ENCODE peak calls at places on chromosomes 3 and 15, in nine cellular contexts. One of them, this sample, is unnamed.

GRCh38 chr15:60945196-60945595 is 283.9 kb downstream of the RORA start:
- DNase-seq in G401: peak
- DNase-seq in pancreas: peak
- DNase-seq in astrocyte of the cerebellum: no peak
- DNase-seq in psoas muscle: peak
- DNase-seq in CD4-positive, CD25-positive, alpha-beta regulatory T cell: no peak
- DNase-seq in right cardiac atrium: peak
- DNase-seq in DMS79: peak
- DNase-seq in stimulated activated CD4-positive, alpha-beta T cell treated with anti-CD3 and anti-CD28 coated beads, TNF-alpha, amount 100 ng/mL, for 4 hours: no peak
- DNase-seq in this sample: no peak

GRCh38 chr3:145286937-145287336 is 874.0 kb downstream of the PLOD2 start:
- DNase-seq in stimulated activated CD4-positive, alpha-beta T cell treated with anti-CD3 and anti-CD28 coated beads, TNF-alpha, amount 100 ng/mL, for 4 hours: no peak
- DNase-seq in CD4-positive, CD25-positive, alpha-beta regulatory T cell: no peak
- DNase-seq in psoas muscle: no peak
- DNase-seq in DMS79: no peak
- DNase-seq in pancreas: no peak
- DNase-seq in G401: no peak
- DNase-seq in astrocyte of the cerebellum: no peak
- DNase-seq in right cardiac atrium: no peak
- DNase-seq in this sample: no peak

GRCh38 chr3:49173116-49173791 is 1.9 kb downstream of the KLHDC8B start:
- DNase-seq in right cardiac atrium: peak
- DNase-seq in stimulated activated CD4-positive, alpha-beta T cell treated with anti-CD3 and anti-CD28 coated beads, TNF-alpha, amount 100 ng/mL, for 4 hours: no peak
- DNase-seq in pancreas: no peak
- DNase-seq in psoas muscle: no peak
- DNase-seq in G401: no peak
- DNase-seq in DMS79: peak
- DNase-seq in astrocyte of the cerebellum: no peak
- DNase-seq in CD4-positive, CD25-positive, alpha-beta regulatory T cell: no peak
- DNase-seq in this sample: no peak

GRCh38 chr3:126781889-126782491 is 78.0 kb downstream of the CHCHD6 start:
- DNase-seq in G401: peak
- DNase-seq in right cardiac atrium: no peak
- DNase-seq in psoas muscle: no peak
- DNase-seq in astrocyte of the cerebellum: peak
- DNase-seq in CD4-positive, CD25-positive, alpha-beta regulatory T cell: no peak
- DNase-seq in DMS79: no peak
- DNase-seq in pancreas: no peak
- DNase-seq in stimulated activated CD4-positive, alpha-beta T cell treated with anti-CD3 and anti-CD28 coated beads, TNF-alpha, amount 100 ng/mL, for 4 hours: no peak
- DNase-seq in this sample: no peak

GRCh38 chr3:48692551-48692950 is 6.8 kb upstream of the NCKIPSD start:
- DNase-seq in right cardiac atrium: no peak
- DNase-seq in astrocyte of the cerebellum: no peak
- DNase-seq in CD4-positive, CD25-positive, alpha-beta regulatory T cell: no peak
- DNase-seq in DMS79: no peak
- DNase-seq in psoas muscle: no peak
- DNase-seq in G401: no peak
- DNase-seq in stimulated activated CD4-positive, alpha-beta T cell treated with anti-CD3 and anti-CD28 coated beads, TNF-alpha, amount 100 ng/mL, for 4 hours: no peak
- DNase-seq in pancreas: no peak
- DNase-seq in this sample: no peak

GRCh38 chr3:174101244-174101643 is 703.7 kb downstream of the NLGN1 start:
- DNase-seq in stimulated activated CD4-positive, alpha-beta T cell treated with anti-CD3 and anti-CD28 coated beads, TNF-alpha, amount 100 ng/mL, for 4 hours: no peak
- DNase-seq in psoas muscle: no peak
- DNase-seq in G401: no peak
- DNase-seq in astrocyte of the cerebellum: no peak
- DNase-seq in pancreas: no peak
- DNase-seq in DMS79: no peak
- DNase-seq in right cardiac atrium: no peak
- DNase-seq in CD4-positive, CD25-positive, alpha-beta regulatory T cell: no peak
- DNase-seq in this sample: no peak

GRCh38 chr15:70604671-70605070 is 158.7 kb downstream of the UACA start:
- DNase-seq in stimulated activated CD4-positive, alpha-beta T cell treated with anti-CD3 and anti-CD28 coated beads, TNF-alpha, amount 100 ng/mL, for 4 hours: no peak
- DNase-seq in right cardiac atrium: peak
- DNase-seq in astrocyte of the cerebellum: no peak
- DNase-seq in pancreas: no peak
- DNase-seq in G401: no peak
- DNase-seq in CD4-positive, CD25-positive, alpha-beta regulatory T cell: no peak
- DNase-seq in DMS79: no peak
- DNase-seq in psoas muscle: no peak
- DNase-seq in this sample: no peak

GRCh38 chr3:120093119-120093922 is 926 bp downstream of the GSK3B start:
- DNase-seq in stimulated activated CD4-positive, alpha-beta T cell treated with anti-CD3 and anti-CD28 coated beads, TNF-alpha, amount 100 ng/mL, for 4 hours: no peak
- DNase-seq in DMS79: no peak
- DNase-seq in pancreas: no peak
- DNase-seq in CD4-positive, CD25-positive, alpha-beta regulatory T cell: peak
- DNase-seq in psoas muscle: no peak
- DNase-seq in astrocyte of the cerebellum: peak
- DNase-seq in right cardiac atrium: no peak
- DNase-seq in G401: peak
- DNase-seq in this sample: no peak

GRCh38 chr3:113747719-113748046 is 848 bp downstream of the ATP6V1A start:
- DNase-seq in G401: no peak
- DNase-seq in astrocyte of the cerebellum: no peak
- DNase-seq in CD4-positive, CD25-positive, alpha-beta regulatory T cell: no peak
- DNase-seq in pancreas: no peak
- DNase-seq in stimulated activated CD4-positive, alpha-beta T cell treated with anti-CD3 and anti-CD28 coated beads, TNF-alpha, amount 100 ng/mL, for 4 hours: no peak
- DNase-seq in psoas muscle: no peak
- DNase-seq in DMS79: no peak
- DNase-seq in right cardiac atrium: no peak
- DNase-seq in this sample: no peak

GRCh38 chr3:66372681-66373350 is 128.0 kb downstream of the LRIG1 start:
- DNase-seq in right cardiac atrium: peak
- DNase-seq in astrocyte of the cerebellum: no peak
- DNase-seq in G401: no peak
- DNase-seq in DMS79: no peak
- DNase-seq in pancreas: peak
- DNase-seq in psoas muscle: no peak
- DNase-seq in CD4-positive, CD25-positive, alpha-beta regulatory T cell: peak
- DNase-seq in stimulated activated CD4-positive, alpha-beta T cell treated with anti-CD3 and anti-CD28 coated beads, TNF-alpha, amount 100 ng/mL, for 4 hours: no peak
- DNase-seq in this sample: no peak

GRCh38 chr3:105618561-105618960 is 250.3 kb downstream of the CBLB start:
- DNase-seq in DMS79: no peak
- DNase-seq in psoas muscle: no peak
- DNase-seq in stimulated activated CD4-positive, alpha-beta T cell treated with anti-CD3 and anti-CD28 coated beads, TNF-alpha, amount 100 ng/mL, for 4 hours: no peak
- DNase-seq in astrocyte of the cerebellum: no peak
- DNase-seq in G401: no peak
- DNase-seq in CD4-positive, CD25-positive, alpha-beta regulatory T cell: no peak
- DNase-seq in pancreas: no peak
- DNase-seq in right cardiac atrium: no peak
- DNase-seq in this sample: no peak

GRCh38 chr3:63462732-63463131 is 184.6 kb downstream of the SYNPR start:
- DNase-seq in stimulated activated CD4-positive, alpha-beta T cell treated with anti-CD3 and anti-CD28 coated beads, TNF-alpha, amount 100 ng/mL, for 4 hours: no peak
- DNase-seq in astrocyte of the cerebellum: no peak
- DNase-seq in pancreas: no peak
- DNase-seq in psoas muscle: no peak
- DNase-seq in DMS79: no peak
- DNase-seq in CD4-positive, CD25-positive, alpha-beta regulatory T cell: no peak
- DNase-seq in G401: no peak
- DNase-seq in right cardiac atrium: no peak
- DNase-seq in this sample: no peak

GRCh38 chr3:111069974-111070751 is 1.5 kb upstream of the NECTIN3 start:
- DNase-seq in CD4-positive, CD25-positive, alpha-beta regulatory T cell: peak
- DNase-seq in stimulated activated CD4-positive, alpha-beta T cell treated with anti-CD3 and anti-CD28 coated beads, TNF-alpha, amount 100 ng/mL, for 4 hours: no peak
- DNase-seq in right cardiac atrium: peak
- DNase-seq in DMS79: no peak
- DNase-seq in psoas muscle: peak
- DNase-seq in G401: no peak
- DNase-seq in pancreas: peak
- DNase-seq in astrocyte of the cerebellum: no peak
- DNase-seq in this sample: no peak

GRCh38 chr3:71584216-71585061 is 911 bp upstream of the FOXP1 start:
- DNase-seq in right cardiac atrium: peak
- DNase-seq in pancreas: peak
- DNase-seq in G401: peak
- DNase-seq in stimulated activated CD4-positive, alpha-beta T cell treated with anti-CD3 and anti-CD28 coated beads, TNF-alpha, amount 100 ng/mL, for 4 hours: peak
- DNase-seq in psoas muscle: peak
- DNase-seq in DMS79: no peak
- DNase-seq in CD4-positive, CD25-positive, alpha-beta regulatory T cell: peak
- DNase-seq in astrocyte of the cerebellum: no peak
- DNase-seq in this sample: no peak

GRCh38 chr15:40823572-40824343 is 4.8 kb downstream of the PPP1R14D start:
- DNase-seq in G401: no peak
- DNase-seq in astrocyte of the cerebellum: no peak
- DNase-seq in DMS79: no peak
- DNase-seq in right cardiac atrium: no peak
- DNase-seq in pancreas: no peak
- DNase-seq in stimulated activated CD4-positive, alpha-beta T cell treated with anti-CD3 and anti-CD28 coated beads, TNF-alpha, amount 100 ng/mL, for 4 hours: no peak
- DNase-seq in CD4-positive, CD25-positive, alpha-beta regulatory T cell: no peak
- DNase-seq in psoas muscle: no peak
- DNase-seq in this sample: no peak

GRCh38 chr3:47868306-47868705 is 65.4 kb downstream of the DHX30 start:
- DNase-seq in right cardiac atrium: no peak
- DNase-seq in stimulated activated CD4-positive, alpha-beta T cell treated with anti-CD3 and anti-CD28 coated beads, TNF-alpha, amount 100 ng/mL, for 4 hours: no peak
- DNase-seq in pancreas: no peak
- DNase-seq in astrocyte of the cerebellum: no peak
- DNase-seq in CD4-positive, CD25-positive, alpha-beta regulatory T cell: no peak
- DNase-seq in DMS79: no peak
- DNase-seq in psoas muscle: peak
- DNase-seq in G401: no peak
- DNase-seq in this sample: no peak